ENCODE peak calls at places on chromosomes 1 and 21, in ten cellular contexts. J is bronchial epithelial cell, X is SK-N-SH, T is GM06990, R is BJ, C is lower lobe of right lung, Y is upper lobe of right lung, V is HFFc6, N is AG09319, K is endothelial cell. M is an unnamed sample.

GRCh38 chr1:156445789-156446263 is 54.7 kb downstream of the MEF2D start:
- DNase-seq in J (peak; percentile 63), K (peak; percentile 90), T (peak; percentile 48), X (peak; percentile 87), N (peak; percentile 40), V (peak; percentile 78), R (peak; percentile 13), C (peak; percentile 84), Y (peak; percentile 87), M (peak; percentile 71)

GRCh38 chr1:205208805-205209204 is 2.7 kb downstream of the DSTYK start:
- DNase-seq in Y (no peak), C (no peak), K (no peak), X (no peak), N (no peak), R (no peak), V (no peak), J (no peak), T (no peak), M (no peak)

GRCh38 chr1:54459140-54459539 is 52.9 kb upstream of the SSBP3 start:
- DNase-seq in N (no peak), J (no peak), T (no peak), Y (no peak), K (no peak), V (no peak), X (peak; percentile 19), C (no peak), R (no peak), M (no peak)

GRCh38 chr21:45381865-45382697 is 22.9 kb upstream of the COL18A1 start:
- DNase-seq in V (no peak), Y (peak; percentile 57), K (no peak), X (no peak), R (no peak), T (no peak), N (no peak), C (peak; percentile 31), J (no peak), M (no peak)

GRCh38 chr1:112714313-112715263 is 544 bp downstream of the PPM1J start:
- DNase-seq in K (peak; percentile 43), C (no peak), V (no peak), J (no peak), X (peak; percentile 50), T (peak; percentile 46), Y (peak; percentile 80), N (no peak), R (no peak), M (peak; percentile 37)

GRCh38 chr1:243903904-243904303 is 53.9 kb upstream of the AKT3 start:
- DNase-seq in X (no peak), Y (no peak), C (no peak), T (no peak), R (no peak), J (peak; percentile 7), K (no peak), N (no peak), V (peak; percentile 26), M (no peak)

GRCh38 chr1:225559902-225560301 is 93.0 kb downstream of the ENAH start:
- DNase-seq in V (no peak), N (no peak), Y (no peak), K (no peak), C (no peak), T (no peak), X (no peak), R (no peak), J (no peak), M (no peak)

GRCh38 chr1:44568128-44568900 is 106.0 kb downstream of the TMEM53 start:
- DNase-seq in K (no peak), Y (no peak), J (peak; percentile 42), R (no peak), T (no peak), N (no peak), C (no peak), V (no peak), X (no peak), M (no peak)

GRCh38 chr1:198700396-198700795 is 61.6 kb downstream of the PTPRC start:
- DNase-seq in V (no peak), N (no peak), R (no peak), J (no peak), T (no peak), Y (no peak), X (no peak), C (no peak), K (no peak), M (no peak)

GRCh38 chr1:198700016-198700392 is 61.2 kb downstream of the PTPRC start:
- DNase-seq in V (no peak), R (no peak), C (no peak), Y (no peak), K (no peak), J (no peak), N (no peak), X (no peak), T (no peak), M (no peak)

GRCh38 chr1:198701250-198701649 is 62.4 kb downstream of the PTPRC start:
- DNase-seq in Y (no peak), N (no peak), J (no peak), K (no peak), V (no peak), X (no peak), R (no peak), T (no peak), C (no peak), M (no peak)

GRCh38 chr1:198701766-198702539 is 63.1 kb downstream of the PTPRC start:
- DNase-seq in V (no peak), T (no peak), J (no peak), C (no peak), R (no peak), Y (no peak), K (no peak), X (peak; percentile 11), N (no peak), M (no peak)

DNA sequence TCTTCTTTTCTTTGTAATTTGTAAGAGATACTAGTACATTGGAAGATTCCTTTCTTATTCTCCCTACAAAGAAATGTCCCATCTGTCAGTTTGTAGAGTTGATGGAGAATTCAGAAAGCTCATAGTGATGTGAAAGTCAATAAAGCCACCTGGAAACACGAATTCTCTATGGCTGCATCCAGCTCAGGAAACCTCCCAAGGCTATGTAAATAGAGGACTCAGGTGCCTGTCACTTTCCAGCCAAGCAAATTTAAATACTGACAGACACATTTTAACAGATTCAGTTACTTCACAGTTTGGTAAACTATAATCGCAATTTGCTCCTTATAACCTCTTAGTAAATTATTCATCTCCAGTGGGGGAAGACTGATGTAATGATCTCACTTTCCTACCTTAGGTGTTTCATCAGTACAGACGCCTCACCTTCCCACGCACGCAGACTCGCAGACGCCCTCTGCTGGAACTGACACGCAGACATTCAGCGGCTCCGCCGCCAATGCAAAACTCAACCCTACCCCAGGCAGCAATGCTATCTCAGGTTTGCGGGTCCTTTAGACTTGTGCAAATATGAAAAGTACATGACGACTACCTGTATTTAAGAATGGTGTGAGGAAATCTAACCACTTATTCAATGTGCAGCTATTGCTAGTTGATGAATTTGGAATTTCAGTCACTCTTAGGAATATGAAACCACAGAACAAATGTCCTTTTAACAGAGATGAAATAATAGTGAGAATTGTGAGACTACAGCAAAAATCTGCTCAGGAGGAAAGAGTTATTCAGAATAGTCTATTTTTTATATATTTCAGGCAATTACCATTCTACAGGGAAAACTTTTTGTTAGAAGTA is 60.6 kb downstream of the PTPRC start:
- DNase-seq in V (no peak), T (no peak), Y (peak; percentile 87), K (peak; percentile 72), J (peak; percentile 81), R (no peak), N (no peak), X (no peak), C (peak; percentile 76), M (peak; percentile 14)
- TF ChIP-seq CTCF in V (peak; percentile 87), T (peak; percentile 26), Y (peak; percentile 74), K (peak; percentile 79), J (peak; percentile 91), R (peak; percentile 82), N (peak; percentile 84), X (peak; percentile 34), C (peak; percentile 65), M (no peak)

GRCh38 chr1:235557495-235557894 is 53.2 kb upstream of the B3GALNT2 start:
- DNase-seq in N (no peak), K (peak; percentile 33), J (no peak), R (no peak), T (no peak), V (no peak), C (no peak), X (no peak), Y (no peak), M (no peak)
- TF ChIP-seq CTCF in N (no peak), K (peak; percentile 28), J (no peak), R (no peak), T (no peak), V (peak; percentile 47), C (no peak), X (peak; percentile 39), Y (no peak), M (no peak)

GRCh38 chr1:173572465-173572864 is 30.4 kb downstream of the SLC9C2 start:
- DNase-seq in Y (no peak), R (no peak), X (no peak), C (no peak), N (no peak), K (no peak), T (no peak), J (no peak), V (no peak), M (no peak)

GRCh38 chr1:173570370-173571030 is 32.4 kb downstream of the SLC9C2 start:
- DNase-seq in X (no peak), Y (no peak), V (no peak), N (no peak), J (no peak), T (no peak), R (no peak), C (no peak), K (no peak), M (no peak)

GRCh38 chr1:173573596-173573995 is 29.3 kb downstream of the SLC9C2 start:
- DNase-seq in C (no peak), R (no peak), X (no peak), K (no peak), Y (no peak), T (no peak), N (no peak), V (no peak), J (peak; percentile 43), M (no peak)

GRCh38 chr1:173562813-173563212 is 40.1 kb downstream of the SLC9C2 start:
- DNase-seq in K (no peak), C (no peak), N (no peak), J (no peak), X (no peak), T (no peak), V (no peak), Y (no peak), R (no peak), M (no peak)

DNA sequence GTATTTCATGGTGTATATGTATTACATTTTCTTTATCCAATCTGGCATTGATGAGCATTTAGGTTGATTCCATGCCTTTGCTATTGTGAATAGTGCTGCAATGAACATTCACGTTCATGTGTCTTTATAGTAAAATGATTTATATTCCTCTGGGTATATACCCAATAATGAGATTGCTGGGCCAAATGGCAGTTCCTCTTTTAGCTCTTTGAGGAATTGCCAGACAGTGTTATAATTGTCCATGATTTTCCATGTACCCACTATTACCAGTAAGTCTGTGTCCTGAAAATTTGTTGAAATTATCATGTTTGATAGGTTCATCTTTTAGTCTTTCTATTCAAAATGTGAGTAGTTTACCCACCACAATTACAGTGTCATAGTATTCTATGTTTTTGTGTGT is 34.4 kb downstream of the SLC9C2 start:
- DNase-seq in N (no peak), C (no peak), K (no peak), V (no peak), Y (no peak), J (no peak), T (no peak), R (no peak), X (no peak), M (no peak)
- TF ChIP-seq CTCF in N (no peak), C (no peak), K (no peak), V (no peak), Y (no peak), J (no peak), T (no peak), R (no peak), X (no peak), M (no peak)

GRCh38 chr1:12152106-12152891 is 14.5 kb upstream of the TNFRSF1B start:
- DNase-seq in K (no peak), X (no peak), R (no peak), Y (no peak), C (no peak), T (peak; percentile 73), V (no peak), N (no peak), J (no peak), M (peak; percentile 76)

GRCh38 chr1:12148958-12149790 is 17.6 kb upstream of the TNFRSF1B start:
- DNase-seq in T (no peak), Y (no peak), J (no peak), C (no peak), R (no peak), V (no peak), N (no peak), X (no peak), K (no peak), M (peak; percentile 67)

GRCh38 chr1:12149791-12150175 is 17.0 kb upstream of the TNFRSF1B start:
- DNase-seq in J (no peak), C (no peak), V (no peak), N (no peak), T (no peak), R (no peak), X (no peak), K (no peak), Y (no peak), M (no peak)

GRCh38 chr1:12151465-12151864 is 15.3 kb upstream of the TNFRSF1B start:
- DNase-seq in V (no peak), R (no peak), C (no peak), Y (no peak), J (no peak), T (no peak), N (no peak), X (no peak), K (no peak), M (no peak)

GRCh38 chr1:12150456-12151200 is 16.2 kb upstream of the TNFRSF1B start:
- DNase-seq in Y (no peak), X (no peak), J (no peak), R (no peak), K (no peak), V (no peak), T (peak; percentile 70), C (no peak), N (no peak), M (no peak)
- TF ChIP-seq CTCF in Y (no peak), X (no peak), J (no peak), R (no peak), K (no peak), V (no peak), T (no peak), C (no peak), N (no peak), M (no peak)